ENCODE peak calls at places on chromosome 4, in ten cellular contexts. O is uterus, X is sigmoid colon, U is spleen, N is heart left ventricle, Q is A549, Z is adrenal gland, G is esophagus squamous epithelium, L is Peyer's patch, Y is tibial nerve. C is an unnamed sample.

GRCh38 chr4:83212041-83212851 is 72.4 kb downstream of the COQ2 start:
- DNase-seq in O (no peak), X (no peak), U (peak), N (no peak), Q (no peak), Z (no peak), G (no peak), L (no peak), Y (no peak), C (no peak)

GRCh38 chr4:21628916-21629315 is 319.7 kb downstream of the KCNIP4 start:
- DNase-seq in O (no peak), X (no peak), U (no peak), N (no peak), Q (no peak), Z (no peak), G (no peak), L (no peak), Y (no peak), C (no peak)

GRCh38 chr4:148495463-148495862 is 53.2 kb upstream of the NR3C2 start:
- DNase-seq in O (no peak), X (no peak), U (no peak), N (no peak), Q (no peak), Z (no peak), G (no peak), L (no peak), Y (no peak), C (no peak)

GRCh38 chr4:110869862-110870577 is 247.1 kb upstream of the PITX2 start:
- DNase-seq in O (no peak), X (no peak), U (no peak), N (no peak), Q (peak), Z (no peak), G (no peak), L (no peak), Y (no peak), C (no peak)

GRCh38 chr4:64880557-64880956 is 471.3 kb upstream of the TECRL start:
- DNase-seq in O (no peak), X (no peak), U (no peak), N (no peak), Q (no peak), Z (no peak), G (no peak), L (no peak), Y (no peak), C (no peak)

GRCh38 chr4:3845744-3846429 is 79.7 kb downstream of the ADRA2C start:
- DNase-seq in O (no peak), X (no peak), U (no peak), N (no peak), Q (no peak), Z (no peak), G (no peak), L (no peak), Y (no peak), C (no peak)

GRCh38 chr4:86376850-86377249 is 17.0 kb upstream of the MAPK10 start:
- DNase-seq in O (no peak), X (no peak), U (no peak), N (no peak), Q (no peak), Z (no peak), G (no peak), L (no peak), Y (no peak), C (no peak)

GRCh38 chr4:94678896-94679295 is 78.9 kb upstream of the BMPR1B start:
- DNase-seq in O (no peak), X (no peak), U (no peak), N (no peak), Q (no peak), Z (no peak), G (no peak), L (no peak), Y (no peak), C (no peak)

GRCh38 chr4:152643153-152644035 is 36.4 kb downstream of the TMEM154 start:
- DNase-seq in O (no peak), X (no peak), U (peak), N (no peak), Q (no peak), Z (no peak), G (no peak), L (no peak), Y (no peak), C (peak)

GRCh38 chr4:46146993-46147392 is 23.1 kb upstream of the GABRG1 start:
- DNase-seq in O (no peak), X (no peak), U (no peak), N (no peak), Q (no peak), Z (no peak), G (no peak), L (no peak), Y (no peak), C (no peak)

GRCh38 chr4:176139518-176139917 is 55.9 kb downstream of the SPATA4 start:
- DNase-seq in O (no peak), X (no peak), U (no peak), N (no peak), Q (no peak), Z (no peak), G (no peak), L (no peak), Y (no peak), C (no peak)

GRCh38 chr4:74531952-74532794 is 87.2 kb downstream of the AREG start:
- DNase-seq in O (no peak), X (no peak), U (no peak), N (no peak), Q (peak), Z (no peak), G (no peak), L (no peak), Y (no peak), C (no peak)

GRCh38 chr4:1345905-1346780 is 865 bp upstream of the UVSSA start:
- DNase-seq in O (peak), X (peak), U (peak), N (peak), Q (peak), Z (peak), G (no peak), L (peak), Y (no peak), C (no peak)

GRCh38 chr4:55397521-55398321 is 2.0 kb downstream of the TMEM165 start:
- DNase-seq in O (no peak), X (no peak), U (no peak), N (no peak), Q (no peak), Z (no peak), G (no peak), L (no peak), Y (no peak), C (no peak)

GRCh38 chr4:74793757-74794340 is 474 bp downstream of the BTC start:
- DNase-seq in O (peak), X (peak), U (peak), N (peak), Q (peak), Z (peak), G (no peak), L (peak), Y (no peak), C (peak)

GRCh38 chr4:127143460-127144190 is 489.1 kb upstream of the INTU start:
- DNase-seq in O (no peak), X (no peak), U (no peak), N (no peak), Q (no peak), Z (no peak), G (no peak), L (no peak), Y (no peak), C (no peak)

GRCh38 chr4:8225704-8226443 is 26.8 kb downstream of the SH3TC1 start:
- DNase-seq in O (no peak), X (no peak), U (peak), N (no peak), Q (peak), Z (no peak), G (no peak), L (no peak), Y (no peak), C (no peak)

GRCh38 chr4:125994024-125994423 is 679.3 kb downstream of the FAT4 start:
- DNase-seq in O (no peak), X (no peak), U (no peak), N (no peak), Q (no peak), Z (no peak), G (no peak), L (no peak), Y (no peak), C (no peak)
- H3K27ac ChIP-seq in O (no peak), X (peak), U (no peak), N (no peak), Q (no peak), Z (no peak), G (no peak), L (no peak), Y (no peak), C (no peak)

DNA sequence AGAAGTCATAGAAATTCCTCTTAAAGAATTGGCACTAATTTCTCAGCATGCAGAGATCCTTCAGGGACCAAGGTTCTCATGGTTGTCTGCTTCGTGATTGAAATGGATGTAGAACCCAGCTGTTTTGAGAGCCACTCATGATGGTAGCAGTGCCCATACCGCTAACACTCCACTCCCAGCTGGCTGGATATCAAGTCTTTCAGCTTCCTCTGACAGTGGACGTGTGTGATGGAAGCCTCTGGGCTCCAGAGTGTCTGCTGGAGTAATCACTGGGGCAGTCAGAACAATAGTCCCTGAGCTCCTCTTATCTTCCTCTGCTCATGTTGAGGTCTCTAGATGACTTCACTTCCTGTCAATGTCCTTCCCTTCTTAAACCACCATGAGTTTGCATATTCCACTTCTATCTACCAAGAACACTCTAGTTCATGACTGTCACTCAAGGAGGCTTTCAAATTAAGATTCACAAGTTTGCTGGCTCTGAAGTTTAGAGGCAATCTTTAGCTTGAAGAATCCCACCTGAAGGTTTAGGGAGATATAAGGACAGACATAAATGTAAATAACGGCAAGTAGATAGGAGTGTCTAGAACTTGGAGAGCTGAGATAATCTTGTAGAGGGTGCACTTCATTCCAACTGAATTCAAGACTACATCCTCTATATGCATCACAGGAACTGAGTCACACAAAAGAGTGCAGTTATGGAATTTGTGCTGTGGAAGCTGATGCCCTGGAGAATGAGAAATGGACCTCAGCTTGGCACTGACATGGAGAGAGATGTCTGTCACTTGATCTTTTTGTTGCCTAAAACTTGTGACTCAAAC is 64.5 kb upstream of the WDR1 start:
- DNase-seq in O (no peak), X (no peak), U (no peak), N (no peak), Q (no peak), Z (no peak), G (no peak), L (no peak), Y (no peak), C (no peak)
- TF ChIP-seq POLR2A in O (no peak), X (no peak), U (no peak), N (no peak), Q (no peak), Z (no peak), G (no peak), L (no peak), Y (no peak), C (no peak)

GRCh38 chr4:41122775-41123174 is 91.6 kb downstream of the APBB2 start:
- DNase-seq in O (no peak), X (no peak), U (no peak), N (no peak), Q (no peak), Z (no peak), G (no peak), L (no peak), Y (no peak), C (no peak)

GRCh38 chr4:41125558-41126311 is 88.6 kb downstream of the APBB2 start:
- DNase-seq in O (no peak), X (no peak), U (no peak), N (no peak), Q (no peak), Z (no peak), G (no peak), L (no peak), Y (no peak), C (no peak)

GRCh38 chr4:41121906-41122305 is 92.4 kb downstream of the APBB2 start:
- DNase-seq in O (no peak), X (no peak), U (no peak), N (no peak), Q (no peak), Z (no peak), G (no peak), L (no peak), Y (no peak), C (no peak)

GRCh38 chr4:41122309-41122708 is 92.0 kb downstream of the APBB2 start:
- DNase-seq in O (no peak), X (no peak), U (no peak), N (no peak), Q (no peak), Z (no peak), G (no peak), L (no peak), Y (no peak), C (no peak)

DNA sequence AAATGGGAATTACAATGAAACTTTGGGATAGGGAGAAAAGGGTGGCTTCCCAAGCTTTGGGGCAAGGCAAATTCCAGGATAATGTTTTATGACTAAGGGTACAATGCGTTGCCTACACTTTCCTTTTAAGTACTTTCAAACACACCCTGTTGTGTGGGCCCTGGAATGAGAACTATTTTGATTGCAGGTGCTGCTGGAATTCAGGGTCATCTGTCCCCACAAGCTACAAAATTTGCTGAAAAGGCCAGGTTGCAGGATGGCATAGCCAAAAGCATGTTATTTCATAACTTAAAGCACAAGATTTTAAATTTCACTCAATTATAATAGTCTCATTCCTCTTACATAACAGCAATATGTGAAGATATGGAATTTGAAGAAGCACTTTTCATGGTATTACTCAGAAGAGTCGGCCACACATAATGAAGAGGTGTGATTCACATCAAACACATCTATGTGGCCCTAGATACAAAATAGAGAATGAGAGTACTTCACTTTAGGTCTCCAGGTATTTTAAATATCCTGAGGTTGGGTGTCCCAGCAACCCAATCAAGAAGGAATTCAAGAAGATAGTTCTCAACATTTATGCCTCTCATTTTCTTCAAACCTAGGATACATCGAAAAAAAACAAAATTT is 89.3 kb downstream of the APBB2 start:
- DNase-seq in O (no peak), X (no peak), U (no peak), N (no peak), Q (peak), Z (no peak), G (no peak), L (no peak), Y (no peak), C (no peak)
- H3K27ac ChIP-seq in O (no peak), X (peak), U (no peak), N (no peak), Q (no peak), Z (no peak), G (no peak), L (no peak), Y (no peak), C (no peak)

GRCh38 chr4:169626328-169627282 is 6.2 kb downstream of the CLCN3 start:
- DNase-seq in O (no peak), X (no peak), U (no peak), N (no peak), Q (no peak), Z (no peak), G (no peak), L (no peak), Y (no peak), C (no peak)
- TF ChIP-seq POLR2A in O (no peak), X (no peak), U (no peak), N (no peak), Q (no peak), Z (no peak), G (no peak), L (no peak), Y (no peak), C (no peak)

DNA sequence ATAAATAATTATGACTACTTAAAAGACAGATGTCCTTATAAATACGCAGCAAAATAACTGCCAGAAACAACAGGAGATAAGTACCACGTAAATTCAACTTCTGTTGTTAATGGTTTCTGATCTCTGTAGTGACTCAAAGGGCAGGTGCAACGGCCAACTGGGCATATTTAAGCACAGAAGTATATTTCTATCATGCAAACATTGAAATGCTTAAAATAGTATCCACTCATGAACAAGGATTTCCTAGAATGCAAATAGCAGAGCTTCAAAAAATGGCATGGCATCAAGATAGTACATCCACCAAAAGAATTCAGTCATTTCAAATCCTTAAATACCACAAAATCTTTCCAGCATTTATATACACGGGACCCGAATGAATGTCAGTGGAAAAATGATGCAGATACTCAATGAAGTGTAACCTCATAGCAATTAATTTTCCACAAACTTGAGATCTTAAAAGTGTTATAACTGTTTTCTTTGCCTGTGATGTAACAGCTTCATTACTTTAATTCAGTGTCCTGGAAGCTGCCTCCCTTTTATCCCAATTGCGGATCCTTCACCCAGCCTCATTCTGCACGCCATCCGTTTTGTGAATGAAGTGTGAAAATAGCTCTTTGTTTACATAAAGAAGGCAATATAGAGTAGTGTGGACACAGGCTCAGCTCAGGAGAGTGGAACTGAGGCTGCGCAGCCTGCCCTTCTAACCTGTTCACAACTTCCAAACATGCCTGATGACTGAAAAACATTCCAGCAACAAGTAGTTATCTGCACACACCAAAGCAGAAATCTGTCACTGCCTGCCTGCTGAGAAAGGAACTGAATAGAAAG is 10.1 kb downstream of the PDGFC start:
- DNase-seq in O (no peak), X (no peak), U (no peak), N (no peak), Q (no peak), Z (no peak), G (no peak), L (no peak), Y (no peak), C (no peak)
- H3K27ac ChIP-seq in O (peak), X (peak), U (no peak), N (no peak), Q (no peak), Z (no peak), G (peak), L (peak), Y (no peak), C (no peak)

GRCh38 chr4:81471361-81472248 is at the start of gene RASGEF1B:
- DNase-seq in O (peak), X (peak), U (peak), N (peak), Q (peak), Z (peak), G (peak), L (peak), Y (peak), C (peak)
- TF ChIP-seq POLR2A in O (peak), X (peak), U (peak), N (no peak), Q (no peak), Z (peak), G (peak), L (peak), Y (peak), C (peak)

GRCh38 chr4:48604041-48604440 is 114.0 kb downstream of the ZAR1 start:
- DNase-seq in O (no peak), X (no peak), U (no peak), N (no peak), Q (no peak), Z (no peak), G (no peak), L (no peak), Y (no peak), C (no peak)

GRCh38 chr4:48602763-48603162 is 112.7 kb downstream of the ZAR1 start:
- DNase-seq in O (no peak), X (no peak), U (no peak), N (no peak), Q (no peak), Z (no peak), G (no peak), L (no peak), Y (no peak), C (no peak)

GRCh38 chr4:48602222-48602621 is 112.2 kb downstream of the ZAR1 start:
- DNase-seq in O (no peak), X (no peak), U (no peak), N (no peak), Q (no peak), Z (no peak), G (no peak), L (no peak), Y (no peak), C (no peak)

GRCh38 chr4:48604527-48604926 is 114.5 kb downstream of the ZAR1 start:
- DNase-seq in O (no peak), X (no peak), U (no peak), N (no peak), Q (no peak), Z (no peak), G (no peak), L (no peak), Y (no peak), C (no peak)

GRCh38 chr4:48603366-48604003 is 113.4 kb downstream of the ZAR1 start:
- DNase-seq in O (no peak), X (no peak), U (no peak), N (no peak), Q (peak), Z (no peak), G (no peak), L (no peak), Y (no peak), C (no peak)
- H3K27ac ChIP-seq in O (no peak), X (no peak), U (no peak), N (no peak), Q (peak), Z (no peak), G (no peak), L (peak), Y (no peak), C (no peak)

GRCh38 chr4:107037188-107037587 is 1.1 kb upstream of the DKK2 start:
- DNase-seq in O (peak), X (peak), U (peak), N (peak), Q (no peak), Z (no peak), G (no peak), L (peak), Y (peak), C (no peak)

GRCh38 chr4:107034091-107034698 is 1.9 kb downstream of the DKK2 start:
- DNase-seq in O (peak), X (peak), U (peak), N (peak), Q (peak), Z (no peak), G (no peak), L (no peak), Y (peak), C (no peak)

GRCh38 chr4:107035711-107036601 is at the start of gene DKK2:
- DNase-seq in O (peak), X (peak), U (peak), N (peak), Q (no peak), Z (no peak), G (no peak), L (peak), Y (peak), C (no peak)

GRCh38 chr4:107034982-107035710 is 967 bp downstream of the DKK2 start:
- DNase-seq in O (peak), X (peak), U (peak), N (no peak), Q (no peak), Z (no peak), G (no peak), L (peak), Y (peak), C (peak)

GRCh38 chr4:107036602-107037151 is 564 bp upstream of the DKK2 start:
- DNase-seq in O (peak), X (peak), U (no peak), N (no peak), Q (no peak), Z (no peak), G (no peak), L (no peak), Y (no peak), C (no peak)
- TF ChIP-seq POLR2A in O (no peak), X (no peak), U (no peak), N (no peak), Q (no peak), Z (no peak), G (no peak), L (no peak), Y (no peak), C (no peak)